ENCODE peak calls at places on chromosomes 13 and 19, in five cellular contexts. One of them, this sample, is unnamed.

GRCh38 chr19:30128211-30128610 is 186.2 kb downstream of the URI1 start:
- DNase-seq in fibroblast of lung: no peak
- DNase-seq in HL-60: no peak
- DNase-seq in astrocyte of the cerebellum: no peak
- DNase-seq in vagina: no peak
- DNase-seq in this sample: no peak

GRCh38 chr13:23987331-23987730 is 90.0 kb upstream of the C1QTNF9B start:
- DNase-seq in fibroblast of lung: peak; percentile 86
- DNase-seq in HL-60: no peak
- DNase-seq in astrocyte of the cerebellum: no peak
- DNase-seq in vagina: no peak
- DNase-seq in this sample: no peak

GRCh38 chr13:23440821-23441608 is 7.5 kb upstream of the SACS start:
- DNase-seq in fibroblast of lung: no peak
- DNase-seq in HL-60: no peak
- DNase-seq in astrocyte of the cerebellum: no peak
- DNase-seq in vagina: no peak
- DNase-seq in this sample: no peak

GRCh38 chr13:78786399-78786879 is 127.5 kb upstream of the OBI1 start:
- DNase-seq in fibroblast of lung: no peak
- DNase-seq in HL-60: no peak
- DNase-seq in astrocyte of the cerebellum: no peak
- DNase-seq in vagina: no peak
- DNase-seq in this sample: no peak

GRCh38 chr19:32876919-32877285 is 7.3 kb upstream of the SLC7A9 start:
- DNase-seq in fibroblast of lung: no peak
- DNase-seq in HL-60: no peak
- DNase-seq in astrocyte of the cerebellum: peak; percentile 29
- DNase-seq in vagina: no peak
- DNase-seq in this sample: no peak

GRCh38 chr19:48646192-48646911 is 365 bp upstream of the CA11 start:
- DNase-seq in fibroblast of lung: peak; percentile 79
- DNase-seq in HL-60: peak; percentile 73
- DNase-seq in astrocyte of the cerebellum: no peak
- DNase-seq in vagina: no peak
- DNase-seq in this sample: peak; percentile 90

GRCh38 chr13:113597386-113598080 is 13.0 kb downstream of the TFDP1 start:
- DNase-seq in fibroblast of lung: no peak
- DNase-seq in HL-60: no peak
- DNase-seq in astrocyte of the cerebellum: no peak
- DNase-seq in vagina: no peak
- DNase-seq in this sample: no peak

GRCh38 chr19:39127812-39128510 is 2.4 kb downstream of the PAK4 start:
- DNase-seq in fibroblast of lung: no peak
- DNase-seq in HL-60: no peak
- DNase-seq in astrocyte of the cerebellum: no peak
- DNase-seq in vagina: no peak
- DNase-seq in this sample: no peak

GRCh38 chr13:98508280-98509074 is 68.4 kb downstream of the STK24 start:
- DNase-seq in fibroblast of lung: peak; percentile 87
- DNase-seq in HL-60: no peak
- DNase-seq in astrocyte of the cerebellum: peak; percentile 78
- DNase-seq in vagina: no peak
- DNase-seq in this sample: no peak

GRCh38 chr13:110300090-110300815 is 6.7 kb downstream of the COL4A1 start:
- DNase-seq in fibroblast of lung: peak; percentile 67
- DNase-seq in HL-60: no peak
- DNase-seq in astrocyte of the cerebellum: no peak
- DNase-seq in vagina: no peak
- DNase-seq in this sample: no peak

GRCh38 chr19:1901940-1902404 is 3.2 kb upstream of the ADAT3 start:
- DNase-seq in fibroblast of lung: peak; percentile 9
- DNase-seq in HL-60: peak; percentile 78
- DNase-seq in astrocyte of the cerebellum: no peak
- DNase-seq in vagina: peak; percentile 81
- DNase-seq in this sample: no peak

GRCh38 chr19:6694147-6694815 is 24.3 kb upstream of the TNFSF14 start:
- DNase-seq in fibroblast of lung: no peak
- DNase-seq in HL-60: no peak
- DNase-seq in astrocyte of the cerebellum: no peak
- DNase-seq in vagina: no peak
- DNase-seq in this sample: no peak

GRCh38 chr19:34309368-34310138 is 55.2 kb downstream of the GARRE1 start:
- DNase-seq in fibroblast of lung: no peak
- DNase-seq in HL-60: no peak
- DNase-seq in astrocyte of the cerebellum: no peak
- DNase-seq in vagina: no peak
- DNase-seq in this sample: no peak

GRCh38 chr19:45402469-45403070 is 2.3 kb downstream of the PPP1R13L start:
- DNase-seq in fibroblast of lung: no peak
- DNase-seq in HL-60: no peak
- DNase-seq in astrocyte of the cerebellum: no peak
- DNase-seq in vagina: no peak
- DNase-seq in this sample: peak; percentile 36

GRCh38 chr19:48492925-48493717 is 18.5 kb downstream of the LMTK3 start:
- DNase-seq in fibroblast of lung: peak; percentile 99
- DNase-seq in HL-60: peak; percentile 76
- DNase-seq in astrocyte of the cerebellum: peak; percentile 75
- DNase-seq in vagina: no peak
- DNase-seq in this sample: peak; percentile 98

GRCh38 chr19:54523403-54523802 is 20.8 kb downstream of the LAIR2 start:
- DNase-seq in fibroblast of lung: no peak
- DNase-seq in HL-60: peak; percentile 66
- DNase-seq in astrocyte of the cerebellum: no peak
- DNase-seq in vagina: no peak
- DNase-seq in this sample: peak; percentile 52

GRCh38 chr19:55253264-55253663 is 5.6 kb downstream of the PPP6R1 start:
- DNase-seq in fibroblast of lung: no peak
- DNase-seq in HL-60: no peak
- DNase-seq in astrocyte of the cerebellum: no peak
- DNase-seq in vagina: no peak
- DNase-seq in this sample: no peak

GRCh38 chr13:23752111-23753001 is 136.8 kb downstream of the MIPEP start:
- DNase-seq in fibroblast of lung: peak; percentile 44
- DNase-seq in HL-60: no peak
- DNase-seq in astrocyte of the cerebellum: no peak
- DNase-seq in vagina: no peak
- DNase-seq in this sample: no peak

GRCh38 chr19:28377077-28377476 is 835.9 kb downstream of the UQCRFS1 start:
- DNase-seq in fibroblast of lung: peak; percentile 3
- DNase-seq in HL-60: no peak
- DNase-seq in astrocyte of the cerebellum: no peak
- DNase-seq in vagina: peak; percentile 6
- DNase-seq in this sample: peak; percentile 23

GRCh38 chr19:17323973-17324327 is 10.7 kb downstream of the ANO8 start:
- DNase-seq in fibroblast of lung: no peak
- DNase-seq in HL-60: no peak
- DNase-seq in astrocyte of the cerebellum: no peak
- DNase-seq in vagina: no peak
- DNase-seq in this sample: no peak

GRCh38 chr13:68895696-68896095 is 1211.9 kb upstream of the ATXN8OS start:
- DNase-seq in fibroblast of lung: no peak
- DNase-seq in HL-60: no peak
- DNase-seq in astrocyte of the cerebellum: no peak
- DNase-seq in vagina: no peak
- DNase-seq in this sample: no peak

GRCh38 chr13:30884543-30884942 is 21.5 kb upstream of the MEDAG start:
- DNase-seq in fibroblast of lung: no peak
- DNase-seq in HL-60: no peak
- DNase-seq in astrocyte of the cerebellum: no peak
- DNase-seq in vagina: peak; percentile 82
- DNase-seq in this sample: no peak

GRCh38 chr19:11152318-11153062 is 3.1 kb downstream of the SPC24 start:
- DNase-seq in fibroblast of lung: peak; percentile 92
- DNase-seq in HL-60: no peak
- DNase-seq in astrocyte of the cerebellum: no peak
- DNase-seq in vagina: no peak
- DNase-seq in this sample: no peak

GRCh38 chr19:7386308-7386707 is 37.6 kb downstream of the ARHGEF18 start:
- DNase-seq in fibroblast of lung: no peak
- DNase-seq in HL-60: no peak
- DNase-seq in astrocyte of the cerebellum: no peak
- DNase-seq in vagina: no peak
- DNase-seq in this sample: no peak

GRCh38 chr19:355134-355533 is 10.5 kb upstream of the MIER2 start:
- DNase-seq in fibroblast of lung: no peak
- DNase-seq in HL-60: no peak
- DNase-seq in astrocyte of the cerebellum: no peak
- DNase-seq in vagina: no peak
- DNase-seq in this sample: no peak